ENCODE peak calls at places on chromosomes 6 and 20, in five cellular contexts. I, G, M, N and A are unnamed samples.

GRCh38 chr6:21371676-21372161 is 221.8 kb upstream of the SOX4 start:
- DNase-seq in I (peak; percentile 7), G (no peak), M (no peak), N (peak; percentile 47), A (no peak)

GRCh38 chr6:136783495-136784270 is 8.6 kb downstream of the MAP3K5 start:
- DNase-seq in I (peak; percentile 21), G (no peak), M (peak; percentile 93), N (no peak), A (no peak)

GRCh38 chr6:170063851-170064617 is 226.8 kb downstream of the DLL1 start:
- DNase-seq in I (peak; percentile 1), G (no peak), M (no peak), N (no peak), A (no peak)

GRCh38 chr6:47132724-47133123 is 90.6 kb upstream of the ADGRF1 start:
- DNase-seq in I (no peak), G (no peak), M (no peak), N (no peak), A (no peak)

GRCh38 chr20:50339196-50339901 is 148.7 kb downstream of the CEBPB start:
- DNase-seq in I (no peak), G (peak; percentile 36), M (no peak), N (peak; percentile 88), A (no peak)

GRCh38 chr6:12899080-12899815 is 182.7 kb downstream of the PHACTR1 start:
- DNase-seq in I (no peak), G (no peak), M (no peak), N (no peak), A (no peak)

GRCh38 chr6:78132681-78133410 is 480.0 kb downstream of the MEI4 start:
- DNase-seq in I (no peak), G (no peak), M (no peak), N (no peak), A (no peak)

GRCh38 chr6:139534472-139535115 is 160.1 kb upstream of the CITED2 start:
- DNase-seq in I (no peak), G (no peak), M (no peak), N (no peak), A (no peak)

GRCh38 chr6:87794922-87795885 is 93.2 kb upstream of the AKIRIN2 start:
- DNase-seq in I (no peak), G (no peak), M (no peak), N (no peak), A (no peak)

GRCh38 chr6:14053776-14054175 is 63.8 kb upstream of the CD83 start:
- DNase-seq in I (no peak), G (peak; percentile 72), M (no peak), N (peak; percentile 76), A (no peak)

GRCh38 chr6:159002432-159003160 is 2.6 kb upstream of the RSPH3 start:
- DNase-seq in I (no peak), G (peak; percentile 38), M (no peak), N (peak; percentile 59), A (no peak)

GRCh38 chr6:16322666-16323312 is 84.4 kb downstream of the GMPR start:
- DNase-seq in I (peak; percentile 84), G (peak; percentile 90), M (peak; percentile 92), N (peak; percentile 79), A (no peak)

GRCh38 chr6:113489946-113490345 is 367.2 kb upstream of the MARCKS start:
- DNase-seq in I (no peak), G (no peak), M (no peak), N (peak; percentile 7), A (no peak)

GRCh38 chr20:50802289-50802688 is 7.4 kb downstream of the BCAS4 start:
- DNase-seq in I (no peak), G (no peak), M (no peak), N (no peak), A (no peak)

GRCh38 chr20:38997622-38998021 is 35.5 kb downstream of the DHX35 start:
- DNase-seq in I (no peak), G (no peak), M (peak; percentile 79), N (no peak), A (no peak)

GRCh38 chr6:148758492-148758891 is 11.7 kb downstream of the UST start:
- DNase-seq in I (peak; percentile 21), G (no peak), M (peak; percentile 66), N (no peak), A (no peak)

GRCh38 chr6:72411872-72412708 is 209.8 kb upstream of the KCNQ5 start:
- DNase-seq in I (peak; percentile 45), G (peak; percentile 67), M (peak; percentile 90), N (peak; percentile 83), A (peak; percentile 75)

GRCh38 chr6:151385177-151385576 is 6.2 kb downstream of the ZBTB2 start:
- DNase-seq in I (no peak), G (no peak), M (no peak), N (no peak), A (no peak)

GRCh38 chr6:105352037-105352617 is 50.8 kb downstream of the PREP start:
- DNase-seq in I (no peak), G (no peak), M (peak; percentile 16), N (no peak), A (no peak)

GRCh38 chr6:26220353-26220970 is 133.2 kb downstream of the HFE start:
- DNase-seq in I (no peak), G (no peak), M (no peak), N (no peak), A (no peak)

GRCh38 chr6:118394106-118394505 is 154.0 kb upstream of the PLN start:
- DNase-seq in I (no peak), G (no peak), M (no peak), N (no peak), A (no peak)

GRCh38 chr6:18741741-18742140 is 354.6 kb downstream of the RNF144B start:
- DNase-seq in I (no peak), G (peak; percentile 51), M (no peak), N (no peak), A (no peak)

GRCh38 chr20:64171211-64171610 is 7.0 kb downstream of the MYT1 start:
- DNase-seq in I (no peak), G (no peak), M (no peak), N (no peak), A (no peak)

GRCh38 chr6:1802495-1803395 is 193.0 kb downstream of the FOXC1 start:
- DNase-seq in I (no peak), G (no peak), M (no peak), N (no peak), A (no peak)

GRCh38 chr20:41632896-41633295 is 14.7 kb upstream of the CHD6 start:
- DNase-seq in I (no peak), G (peak; percentile 66), M (peak; percentile 56), N (peak; percentile 74), A (no peak)

GRCh38 chr20:6311841-6312655 is 189.2 kb upstream of the FERMT1 start:
- DNase-seq in I (no peak), G (no peak), M (no peak), N (no peak), A (no peak)

GRCh38 chr20:41287327-41287726 is 30.2 kb downstream of the ZHX3 start:
- DNase-seq in I (no peak), G (peak; percentile 94), M (no peak), N (peak; percentile 92), A (no peak)

GRCh38 chr6:118644007-118644406 is 7.4 kb downstream of the CEP85L start:
- DNase-seq in I (no peak), G (peak; percentile 33), M (no peak), N (peak; percentile 67), A (no peak)

GRCh38 chr20:51695574-51696303 is 72.5 kb downstream of the ATP9A start:
- DNase-seq in I (no peak), G (peak; percentile 66), M (no peak), N (peak; percentile 82), A (no peak)

GRCh38 chr6:18260448-18261106 is 3.8 kb downstream of the DEK start:
- DNase-seq in I (no peak), G (peak; percentile 50), M (peak; percentile 73), N (peak; percentile 70), A (no peak)

GRCh38 chr6:39357998-39358686 is 35.6 kb upstream of the KCNK16 start:
- DNase-seq in I (peak; percentile 50), G (no peak), M (no peak), N (peak; percentile 41), A (no peak)

GRCh38 chr6:135183532-135184440 is 2.7 kb downstream of the MYB start:
- DNase-seq in I (no peak), G (peak; percentile 22), M (peak; percentile 93), N (peak; percentile 28), A (peak; percentile 18)

GRCh38 chr6:90295854-90296345 is 743 bp downstream of the BACH2 start:
- DNase-seq in I (peak; percentile 76), G (peak; percentile 51), M (peak; percentile 58), N (peak; percentile 74), A (peak; percentile 45)

GRCh38 chr6:139940741-139941712 is 566.6 kb upstream of the CITED2 start:
- DNase-seq in I (no peak), G (no peak), M (peak; percentile 43), N (no peak), A (no peak)

GRCh38 chr6:71012871-71013456 is 56.1 kb upstream of the B3GAT2 start:
- DNase-seq in I (peak; percentile 36), G (peak; percentile 64), M (peak; percentile 89), N (peak; percentile 66), A (no peak)